ENCODE peak calls at places on chromosomes 7 and 10, in six cellular contexts. C is lung; W is CD8-positive, alpha-beta memory T cell; D is tibial artery; Z is tibial nerve; U is body of pancreas. L is an unnamed sample.

GRCh38 chr10:95660283-95660682 is 3.8 kb upstream of the ALDH18A1 start:
- DNase-seq in U (no peak), W (no peak), Z (no peak), C (no peak), D (no peak), L (no peak)

GRCh38 chr7:1646957-1647891 is 22.9 kb upstream of the ELFN1 start:
- DNase-seq in Z (no peak), W (no peak), C (no peak), U (no peak), D (peak), L (no peak)

GRCh38 chr7:40717242-40717641 is 582.4 kb downstream of the SUGCT start:
- DNase-seq in U (peak), Z (peak), D (peak), W (no peak), C (peak), L (peak)

GRCh38 chr7:152709307-152710133 is 33.6 kb upstream of the XRCC2 start:
- DNase-seq in D (no peak), U (no peak), Z (no peak), W (no peak), C (no peak), L (no peak)

GRCh38 chr10:103514244-103514643 is 20.7 kb downstream of the NEURL1 start:
- DNase-seq in W (no peak), C (no peak), D (no peak), U (no peak), Z (no peak), L (no peak)

GRCh38 chr10:52768114-52768532 is 4.5 kb downstream of the MBL2 start:
- DNase-seq in Z (no peak), D (no peak), W (no peak), U (no peak), C (no peak), L (no peak)

GRCh38 chr7:154631162-154631561 is 371.8 kb downstream of the PAXIP1 start:
- DNase-seq in D (no peak), W (no peak), Z (no peak), U (no peak), C (no peak), L (no peak)

GRCh38 chr7:20197125-20197524 is 20.1 kb downstream of the MACC1 start:
- DNase-seq in C (no peak), W (no peak), U (no peak), Z (no peak), D (no peak), L (no peak)

GRCh38 chr10:35685402-35685801 is 43.3 kb upstream of the FZD8 start:
- DNase-seq in Z (no peak), U (no peak), W (no peak), D (no peak), C (no peak), L (no peak)

GRCh38 chr7:155002411-155003214 is at the start of gene PAXIP1:
- DNase-seq in U (peak), W (peak), C (no peak), D (no peak), Z (no peak), L (peak)

GRCh38 chr7:148151778-148152177 is 438.8 kb upstream of the C7orf33 start:
- DNase-seq in W (no peak), U (no peak), D (no peak), Z (no peak), C (no peak), L (no peak)

GRCh38 chr10:7260412-7260900 is 150.4 kb downstream of the SFMBT2 start:
- DNase-seq in U (peak), W (peak), Z (peak), C (peak), D (peak), L (peak)

GRCh38 chr10:103545366-103545765 is 51.9 kb downstream of the NEURL1 start:
- DNase-seq in W (no peak), Z (no peak), C (no peak), U (no peak), D (no peak), L (no peak)

GRCh38 chr10:1085258-1085657 is 29.1 kb downstream of the WDR37 start:
- DNase-seq in Z (no peak), D (no peak), C (no peak), U (no peak), W (no peak), L (no peak)

GRCh38 chr10:15640536-15641085 is 79.1 kb downstream of the ITGA8 start:
- DNase-seq in U (no peak), D (no peak), W (no peak), Z (no peak), C (no peak), L (no peak)

GRCh38 chr7:47553309-47553708 is 28.6 kb downstream of the TNS3 start:
- DNase-seq in W (no peak), Z (no peak), C (no peak), U (no peak), D (no peak), L (no peak)

GRCh38 chr10:100998991-100999741 is 442 bp upstream of the LZTS2 start:
- DNase-seq in C (peak), D (peak), Z (peak), W (peak), U (peak), L (peak)

GRCh38 chr7:156752371-156753297 is 112.1 kb downstream of the RNF32 start:
- DNase-seq in U (no peak), D (no peak), C (no peak), Z (no peak), W (no peak), L (no peak)

GRCh38 chr7:25407932-25408480 is 179.7 kb upstream of the NPVF start:
- DNase-seq in D (no peak), U (no peak), C (no peak), W (no peak), Z (no peak), L (no peak)

GRCh38 chr10:45470098-45471012 is 96.3 kb downstream of the ALOX5 start:
- DNase-seq in W (peak), Z (no peak), U (no peak), D (no peak), C (no peak), L (no peak)

GRCh38 chr7:55019329-55019690 is 493 bp downstream of the EGFR start:
- DNase-seq in Z (peak), C (no peak), W (no peak), U (peak), D (peak), L (peak)

GRCh38 chr10:61643316-61643751 is 19.4 kb upstream of the CABCOCO1 start:
- DNase-seq in W (no peak), C (no peak), Z (no peak), D (no peak), U (no peak), L (no peak)

GRCh38 chr7:32023353-32023752 is 46.9 kb downstream of the PDE1C start:
- DNase-seq in C (no peak), Z (no peak), W (no peak), U (no peak), D (no peak), L (no peak)

GRCh38 chr7:65438593-65438992 is 64.9 kb downstream of the ZNF92 start:
- DNase-seq in Z (no peak), D (no peak), U (no peak), C (no peak), W (no peak), L (peak)

GRCh38 chr7:28020302-28020940 is 160.2 kb downstream of the JAZF1 start:
- DNase-seq in C (peak), U (peak), Z (peak), W (peak), D (peak), L (peak)

GRCh38 chr7:12221414-12221813 is 10.3 kb downstream of the TMEM106B start:
- DNase-seq in U (no peak), Z (no peak), W (no peak), C (no peak), D (no peak), L (no peak)

GRCh38 chr7:14821757-14822480 is 80.6 kb downstream of the DGKB start:
- DNase-seq in W (no peak), D (no peak), Z (no peak), U (no peak), C (no peak), L (no peak)

GRCh38 chr7:16433568-16434122 is 12.3 kb upstream of the CRPPA start:
- DNase-seq in C (no peak), D (no peak), U (no peak), Z (no peak), W (no peak), L (no peak)

GRCh38 chr10:33697016-33697415 is 362.5 kb upstream of the NRP1 start:
- DNase-seq in U (no peak), W (no peak), C (no peak), D (no peak), Z (no peak), L (no peak)

GRCh38 chr7:149801816-149802215 is 28.4 kb upstream of the ZNF467 start:
- DNase-seq in Z (no peak), C (no peak), U (no peak), D (no peak), W (no peak), L (no peak)

GRCh38 chr7:68146970-68147369 is 1150.3 kb downstream of the TYW1 start:
- DNase-seq in U (no peak), D (no peak), W (no peak), C (no peak), Z (no peak), L (no peak)

GRCh38 chr10:75477681-75478080 is 46.3 kb downstream of the LRMDA start:
- DNase-seq in C (no peak), U (no peak), D (no peak), W (no peak), Z (no peak), L (no peak)

GRCh38 chr10:1063232-1063862 is 7.2 kb downstream of the WDR37 start:
- DNase-seq in U (no peak), C (no peak), D (no peak), W (peak), Z (no peak), L (no peak)

GRCh38 chr7:70787772-70788171 is 344.2 kb upstream of the GALNT17 start:
- DNase-seq in C (no peak), Z (no peak), D (no peak), W (no peak), U (no peak), L (no peak)

GRCh38 chr7:70786076-70786475 is 345.9 kb upstream of the GALNT17 start:
- DNase-seq in U (no peak), C (no peak), D (no peak), W (no peak), Z (no peak), L (no peak)

GRCh38 chr7:70787275-70787674 is 344.7 kb upstream of the GALNT17 start:
- DNase-seq in U (no peak), D (no peak), C (no peak), Z (no peak), W (no peak), L (no peak)

GRCh38 chr7:70782729-70783290 is 349.1 kb upstream of the GALNT17 start:
- DNase-seq in W (no peak), U (no peak), Z (no peak), D (no peak), C (no peak), L (no peak)

DNA sequence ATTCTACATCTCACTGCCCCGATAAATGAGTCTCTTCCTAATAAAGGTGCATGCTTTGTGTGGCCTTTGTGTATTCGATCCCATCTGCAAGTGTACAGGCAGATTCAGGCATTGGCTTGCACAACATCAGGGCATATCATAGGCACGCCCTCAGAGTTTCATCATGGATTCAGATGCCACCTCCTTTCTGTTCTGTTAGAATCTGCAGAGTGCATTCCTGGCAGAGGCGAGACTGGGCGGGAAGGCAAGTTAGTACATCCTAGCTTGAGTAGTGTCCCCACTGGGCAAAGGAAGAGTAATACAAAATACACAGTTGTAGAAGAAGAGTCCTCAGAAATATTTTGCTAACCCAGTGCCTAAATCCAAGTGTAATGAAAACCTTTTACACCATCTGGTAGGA is 346.5 kb upstream of the GALNT17 start:
- DNase-seq in W (no peak), U (no peak), D (no peak), C (no peak), Z (no peak), L (no peak)
- H3K27ac ChIP-seq in W (no peak), U (no peak), D (no peak), C (no peak), Z (no peak), L (no peak)

DNA sequence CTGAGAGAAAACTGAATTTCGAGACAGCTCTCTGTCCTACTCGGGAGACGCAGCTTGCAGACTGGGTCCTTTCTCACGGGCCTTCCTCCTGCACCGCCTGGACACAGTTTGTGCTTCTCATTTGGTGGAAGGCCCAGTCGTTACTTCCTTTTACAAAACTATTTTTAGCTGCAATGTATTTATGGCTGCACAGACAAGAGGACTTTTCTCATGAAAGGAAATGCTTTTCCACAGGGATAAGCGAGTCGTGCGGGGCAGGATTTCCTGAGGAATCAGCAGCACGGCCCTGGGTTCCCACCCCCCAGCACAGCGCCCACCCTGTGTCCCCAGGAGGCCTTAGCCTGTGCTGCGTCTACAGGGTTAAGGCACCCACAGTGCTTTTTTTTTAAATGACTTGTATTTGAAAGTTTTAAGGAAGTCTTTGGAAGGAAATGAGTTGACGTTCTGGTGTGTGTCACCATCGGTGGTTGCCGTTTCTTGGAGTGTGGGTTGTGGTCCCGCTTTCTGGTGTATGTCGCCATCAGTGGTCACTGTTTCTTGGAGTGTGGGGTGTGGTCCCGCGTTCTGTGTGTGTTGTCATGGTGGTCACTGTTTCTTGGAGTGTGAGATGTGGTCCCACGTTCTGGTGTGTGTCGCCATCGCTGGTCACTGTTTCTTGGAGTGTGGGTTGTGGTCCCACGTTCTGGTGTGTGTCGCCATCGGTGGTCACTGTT is 50.9 kb downstream of the INPP5A start:
- DNase-seq in W (no peak), D (no peak), U (no peak), Z (no peak), C (peak), L (no peak)
- H3K4me3 ChIP-seq in W (no peak), D (peak), U (no peak), Z (no peak), C (no peak), L (no peak)

GRCh38 chr7:69430502-69431145 is 167.7 kb upstream of the AUTS2 start:
- DNase-seq in W (no peak), D (peak), U (no peak), C (no peak), Z (peak), L (peak)

GRCh38 chr7:69428089-69428488 is 170.2 kb upstream of the AUTS2 start:
- DNase-seq in U (no peak), Z (no peak), C (no peak), D (no peak), W (no peak), L (no peak)

GRCh38 chr7:69433086-69433485 is 165.2 kb upstream of the AUTS2 start:
- DNase-seq in D (no peak), W (no peak), C (no peak), Z (no peak), U (no peak), L (no peak)

GRCh38 chr7:69431626-69432025 is 166.6 kb upstream of the AUTS2 start:
- DNase-seq in D (no peak), W (no peak), C (no peak), Z (no peak), U (no peak), L (no peak)

DNA sequence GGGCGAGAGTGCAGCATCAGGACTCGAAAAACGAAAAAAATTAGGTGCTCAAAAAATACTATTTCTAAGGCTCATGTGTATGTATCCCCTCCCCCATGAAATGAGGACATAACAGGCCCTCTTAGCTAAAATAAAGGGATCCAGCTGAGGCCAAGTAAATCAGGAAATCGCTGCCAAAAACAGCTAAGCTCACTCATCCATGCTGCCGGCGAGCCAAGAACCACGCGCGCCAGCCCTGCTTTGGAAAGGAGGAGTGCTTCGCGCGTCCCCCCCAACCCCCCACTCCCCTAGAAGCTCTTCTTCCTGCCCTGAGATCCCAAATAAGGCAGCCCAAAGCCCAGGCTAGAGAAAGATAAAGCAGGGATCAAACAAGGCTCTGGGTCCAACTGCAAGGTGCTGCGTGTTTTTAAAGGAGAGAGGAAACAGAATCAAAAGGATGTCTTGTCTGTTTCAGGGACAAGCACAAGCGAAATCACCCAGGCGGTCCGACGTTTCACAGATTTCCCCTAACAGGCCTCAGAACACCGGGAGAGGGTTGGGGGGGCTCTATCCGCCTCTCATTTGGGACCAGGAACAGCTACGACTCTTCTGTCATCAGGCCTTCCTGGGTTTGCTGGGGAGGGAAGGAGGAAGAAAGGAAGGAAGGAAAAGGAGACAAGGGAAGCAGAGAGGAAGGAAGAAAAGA is 168.3 kb upstream of the AUTS2 start:
- DNase-seq in Z (peak), C (peak), W (no peak), U (no peak), D (peak), L (peak)
- H3K27ac ChIP-seq in Z (no peak), C (no peak), W (no peak), U (no peak), D (no peak), L (peak)

GRCh38 chr10:43968076-43968475 is 319.4 kb upstream of the ZNF32 start:
- DNase-seq in C (peak), Z (no peak), D (no peak), U (no peak), W (no peak), L (no peak)

GRCh38 chr10:43966571-43966965 is 317.9 kb upstream of the ZNF32 start:
- DNase-seq in U (no peak), W (no peak), D (no peak), C (no peak), Z (no peak), L (no peak)

GRCh38 chr10:43965033-43965917 is 316.6 kb upstream of the ZNF32 start:
- DNase-seq in Z (peak), W (no peak), U (no peak), D (peak), C (peak), L (no peak)

GRCh38 chr10:43964486-43964885 is 315.8 kb upstream of the ZNF32 start:
- DNase-seq in D (no peak), W (no peak), U (no peak), C (peak), Z (no peak), L (no peak)

GRCh38 chr10:43965918-43966570 is 317.4 kb upstream of the ZNF32 start:
- DNase-seq in C (peak), U (no peak), W (no peak), Z (no peak), D (no peak), L (no peak)
- H3K4me3 ChIP-seq in C (no peak), U (no peak), W (no peak), Z (no peak), D (no peak), L (no peak)

GRCh38 chr7:42726066-42726785 is 185.6 kb downstream of the C7orf25 start:
- DNase-seq in Z (no peak), D (no peak), U (no peak), C (no peak), W (no peak), L (no peak)
- H3K27ac ChIP-seq in Z (no peak), D (no peak), U (no peak), C (no peak), W (no peak), L (no peak)

DNA sequence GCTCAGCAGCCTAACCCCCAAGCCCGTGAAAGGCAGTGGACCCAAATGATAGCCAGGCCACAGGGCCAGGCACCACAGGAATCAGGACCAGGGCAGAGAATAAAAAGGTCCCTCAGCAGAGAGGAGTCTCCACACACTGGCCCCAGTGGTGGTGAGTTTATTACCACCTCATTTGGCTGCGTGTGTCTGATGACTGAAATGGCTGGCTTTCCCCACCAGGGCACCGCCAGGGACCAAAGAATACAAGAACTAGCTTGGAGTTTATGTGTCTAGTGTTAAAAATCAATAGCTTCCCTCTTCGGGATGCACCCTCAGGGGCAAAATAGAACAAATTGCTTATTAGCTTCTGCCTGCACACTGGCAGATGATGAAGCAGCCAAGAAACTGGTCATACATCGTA is 223.8 kb upstream of the ZMIZ1 start:
- DNase-seq in C (no peak), W (no peak), U (no peak), D (no peak), Z (no peak), L (no peak)
- H3K4me3 ChIP-seq in C (no peak), W (no peak), U (no peak), D (no peak), Z (no peak), L (no peak)

DNA sequence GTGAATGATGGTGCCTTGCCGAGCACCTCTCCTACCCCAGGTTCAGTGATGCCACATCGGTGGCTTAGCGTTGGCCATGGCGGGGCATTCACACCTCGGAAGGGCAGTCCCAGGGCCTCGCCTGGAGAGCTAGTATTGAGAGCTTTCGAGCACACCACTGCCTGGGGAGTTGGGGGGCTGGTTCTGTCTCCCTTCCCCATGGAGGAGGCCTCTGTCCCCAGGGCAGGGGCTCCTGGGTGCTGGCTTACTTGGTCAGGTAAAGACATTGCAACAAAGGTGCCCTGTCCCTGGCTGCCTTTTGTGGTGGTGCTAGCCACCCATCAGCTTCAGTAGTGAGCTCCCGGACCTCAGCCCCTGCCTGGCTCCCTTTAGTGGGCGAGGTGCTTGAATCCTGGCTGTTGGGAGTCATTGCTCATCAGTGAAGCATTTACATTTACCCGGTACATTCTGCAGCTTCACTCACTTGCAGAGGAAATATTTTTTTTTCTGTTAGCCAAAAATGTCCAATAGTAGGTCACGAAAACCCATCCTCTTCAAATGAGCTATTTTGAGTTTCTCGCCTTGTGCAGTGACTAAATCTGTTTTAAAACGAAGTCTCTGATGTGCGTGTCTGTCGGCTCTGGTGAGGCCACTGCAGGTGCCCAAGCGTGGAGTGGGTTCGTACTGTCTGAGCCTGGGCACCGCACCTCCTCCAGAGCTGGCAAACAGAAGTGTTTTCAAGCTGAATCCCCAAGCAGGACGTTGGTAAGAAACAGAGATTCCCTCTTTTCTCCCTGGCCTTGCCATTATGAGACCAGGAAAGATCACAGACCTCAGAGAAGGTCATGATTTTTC is 95.5 kb downstream of the INPP5A start:
- DNase-seq in C (no peak), W (no peak), Z (no peak), D (no peak), U (no peak), L (no peak)
- H3K27ac ChIP-seq in C (peak), W (no peak), Z (peak), D (peak), U (peak), L (no peak)